ENCODE peak calls at places on chromosomes 13 and 19, in four cellular contexts. M is lower leg skin, P is transverse colon, H is esophagus muscularis mucosa. I is an unnamed sample.

GRCh38 chr19:32543107-32543900 is 37.7 kb upstream of the PDCD5 start:
- DNase-seq in H (no peak), P (no peak), M (no peak), I (no peak)

GRCh38 chr13:110687736-110688135 is 18.2 kb downstream of the CARS2 start:
- DNase-seq in M (no peak), P (no peak), H (no peak), I (no peak)

GRCh38 chr13:32840840-32841713 is 175.1 kb upstream of the KL start:
- DNase-seq in P (no peak), M (no peak), H (peak), I (peak)

GRCh38 chr13:60012503-60012902 is 151.2 kb downstream of the DIAPH3 start:
- DNase-seq in P (peak), M (no peak), H (no peak), I (no peak)

GRCh38 chr13:114148521-114148855 is 16.1 kb upstream of the RASA3 start:
- DNase-seq in P (peak), M (no peak), H (no peak), I (peak)

GRCh38 chr13:40692946-40693345 is 26.5 kb upstream of the FOXO1 start:
- DNase-seq in H (peak), P (no peak), M (no peak), I (no peak)

GRCh38 chr19:3852177-3852511 is 16.7 kb downstream of the ZFR2 start:
- DNase-seq in P (no peak), M (no peak), H (no peak), I (no peak)

GRCh38 chr19:37594982-37595382 is 306 bp downstream of the ZNF540 start:
- DNase-seq in P (peak), H (peak), M (peak), I (peak)

GRCh38 chr13:91357613-91358383 is 10.3 kb downstream of the MIR17HG start:
- DNase-seq in M (no peak), H (no peak), P (no peak), I (no peak)

GRCh38 chr13:50291611-50292010 is 276.4 kb downstream of the KCNRG start:
- DNase-seq in P (no peak), M (no peak), H (no peak), I (no peak)

GRCh38 chr19:51926784-51927741 is at the start of gene ZNF613:
- DNase-seq in P (peak), H (peak), M (peak), I (peak)

GRCh38 chr19:6459356-6460098 is at the start of gene SLC25A23:
- DNase-seq in M (peak), P (peak), H (no peak), I (peak)

GRCh38 chr19:54430306-54431254 is 15.3 kb downstream of the TTYH1 start:
- DNase-seq in M (no peak), P (peak), H (no peak), I (no peak)

GRCh38 chr13:113069861-113070805 is 35.5 kb upstream of the F7 start:
- DNase-seq in M (no peak), P (no peak), H (no peak), I (no peak)
- TF ChIP-seq POLR2A in M (no peak), P (no peak), H (no peak), I (no peak)

GRCh38 chr13:23619073-23619855 is 49.1 kb downstream of the TNFRSF19 start:
- DNase-seq in H (no peak), M (no peak), P (no peak), I (no peak)
- TF ChIP-seq POLR2A in H (no peak), M (no peak), P (no peak), I (no peak)

GRCh38 chr19:49590071-49590970 is 661 bp upstream of the PRR12 start:
- DNase-seq in H (peak), M (peak), P (peak), I (peak)
- TF ChIP-seq POLR2A in H (no peak), M (no peak), P (peak), I (peak)

GRCh38 chr19:1245884-1246816 is 2.2 kb upstream of the MIDN start:
- DNase-seq in P (peak), H (no peak), M (no peak), I (no peak)
- TF ChIP-seq POLR2A in P (peak), H (peak), M (no peak), I (no peak)

DNA sequence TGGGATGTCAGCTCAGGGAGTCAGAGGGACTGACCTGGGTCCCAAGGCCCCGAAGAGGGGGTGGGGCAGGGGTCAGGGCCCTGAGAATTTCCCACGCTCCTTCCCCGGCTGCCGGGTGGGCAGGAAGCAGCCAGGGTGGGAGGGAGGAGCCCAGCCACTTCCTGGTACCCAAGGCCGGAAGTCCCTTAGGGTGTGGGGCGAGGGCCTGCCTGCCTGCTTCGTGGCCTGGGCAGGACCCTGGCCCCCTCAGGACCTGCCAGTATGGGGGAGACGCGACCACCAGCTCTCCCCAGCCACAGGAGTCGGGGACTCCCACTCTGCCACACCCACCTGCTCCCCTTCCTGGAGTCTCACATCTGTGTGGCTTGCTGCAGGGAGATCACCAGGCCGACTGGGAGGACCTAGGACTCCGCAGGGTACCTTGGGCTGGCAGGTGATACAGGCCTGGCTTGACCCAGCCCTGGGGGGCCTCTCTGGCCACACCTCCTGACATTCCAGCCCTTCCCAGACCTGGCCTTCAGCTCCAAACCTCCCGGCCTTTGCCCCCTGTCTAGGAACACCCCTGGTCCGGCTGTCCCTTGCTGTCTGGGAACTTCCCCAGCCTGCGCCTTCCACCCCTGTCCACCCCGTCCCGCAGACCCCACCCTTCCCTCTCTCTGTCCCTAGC is 9.8 kb upstream of the CIRBP start:
- DNase-seq in P (peak), M (no peak), H (no peak), I (no peak)
- TF ChIP-seq POLR2A in P (peak), M (no peak), H (no peak), I (peak)

GRCh38 chr13:47809411-47809810 is 191.7 kb downstream of the SUCLA2 start:
- DNase-seq in P (no peak), M (no peak), H (no peak), I (no peak)
- TF ChIP-seq POLR2A in P (no peak), M (no peak), H (no peak), I (no peak)

GRCh38 chr13:73001971-73002370 is 56.8 kb upstream of the KLF5 start:
- DNase-seq in P (no peak), H (no peak), M (no peak), I (no peak)

GRCh38 chr13:72998012-72998411 is 60.8 kb upstream of the KLF5 start:
- DNase-seq in H (no peak), P (no peak), M (no peak), I (no peak)

DNA sequence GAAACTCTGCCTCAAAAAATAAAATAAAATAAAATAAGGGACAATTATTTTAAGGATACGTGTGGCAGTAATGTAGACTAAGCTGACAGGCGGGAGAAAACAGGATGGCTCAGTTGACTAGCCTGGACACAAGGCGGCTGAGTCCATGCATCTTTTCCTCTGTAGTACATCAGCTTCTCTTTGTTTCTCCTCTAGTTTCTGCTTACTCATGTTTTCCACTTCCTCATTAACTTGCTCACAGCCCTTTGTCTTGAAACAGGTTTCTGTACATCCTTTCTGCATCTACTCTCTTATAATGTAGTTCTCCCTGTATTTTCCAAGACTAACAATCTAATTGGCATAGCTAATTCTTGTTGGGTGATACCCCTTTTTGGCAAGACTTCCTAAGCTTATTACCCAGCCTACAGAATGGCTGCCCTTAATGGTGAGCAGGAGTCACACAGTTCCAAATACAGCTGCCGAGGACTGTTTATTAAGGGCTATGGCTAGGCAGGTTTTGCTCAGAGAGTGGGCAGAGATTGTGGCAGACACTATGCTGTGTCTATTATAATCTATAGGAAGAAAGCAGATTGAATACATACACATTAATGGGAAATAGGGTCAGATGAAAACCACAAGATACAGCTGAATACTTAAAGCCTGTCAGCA is 58.7 kb upstream of the KLF5 start:
- DNase-seq in M (no peak), H (no peak), P (no peak), I (no peak)
- TF ChIP-seq POLR2A in M (no peak), H (no peak), P (no peak), I (no peak)

GRCh38 chr19:48111280-48111679 is 663 bp upstream of the PLA2G4C start:
- DNase-seq in P (no peak), M (no peak), H (no peak), I (no peak)

GRCh38 chr19:48113190-48113917 is 2.7 kb upstream of the PLA2G4C start:
- DNase-seq in H (no peak), M (no peak), P (no peak), I (no peak)

GRCh38 chr19:48108997-48109782 is 1.4 kb downstream of the PLA2G4C start:
- DNase-seq in P (no peak), H (no peak), M (no peak), I (no peak)

DNA sequence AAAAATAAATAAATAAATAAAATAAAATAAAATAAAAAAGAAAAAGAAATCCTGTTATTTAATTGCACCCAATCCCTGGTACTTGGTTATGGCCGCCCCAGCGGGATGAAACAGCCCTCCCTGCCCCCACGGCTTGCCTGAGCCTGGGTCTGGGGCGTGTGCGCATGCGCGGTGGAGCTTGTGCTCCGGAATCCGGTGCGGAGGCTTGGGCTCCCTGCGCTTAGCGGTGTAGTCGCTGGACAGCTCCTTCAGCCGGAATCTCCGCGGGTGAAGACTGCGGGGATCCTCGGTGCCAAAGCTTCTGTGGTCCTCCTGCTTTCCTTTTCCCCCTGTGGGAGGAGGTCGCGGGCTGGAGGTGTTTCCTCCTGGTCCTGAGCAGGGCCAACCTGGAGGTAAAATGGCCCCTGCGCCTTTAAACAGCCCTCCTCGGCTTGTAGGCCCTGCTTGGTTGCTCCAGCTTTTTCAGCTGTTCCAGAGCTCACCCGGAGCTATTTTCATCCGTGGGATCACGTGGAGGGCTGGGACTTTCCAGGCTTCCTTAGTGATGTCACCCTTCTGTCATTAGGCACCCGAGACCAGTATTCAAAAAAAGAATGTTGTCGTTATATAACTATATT is at the start of gene PLA2G4C:
- DNase-seq in M (peak), P (peak), H (peak), I (peak)
- TF ChIP-seq POLR2A in M (no peak), P (peak), H (peak), I (no peak)

I was measured in GM12891.